ENCODE peak calls at places on chromosomes 2 and 18, in ten cellular contexts. X, E, I, Y, F, W, A, R, M and Z are unnamed samples.

GRCh38 chr2:159150208-159150607 is 136.3 kb downstream of the WDSUB1 start:
- DNase-seq in X (no peak), E (no peak), I (no peak), Y (no peak), F (no peak), W (no peak), A (no peak), R (peak), M (no peak), Z (no peak)

GRCh38 chr2:221293949-221294736 is 278.0 kb downstream of the EPHA4 start:
- DNase-seq in X (no peak), E (no peak), I (no peak), Y (no peak), F (no peak), W (peak), A (no peak), R (peak), M (no peak), Z (no peak)

GRCh38 chr18:21735452-21736015 is 5.1 kb upstream of the MIB1 start:
- DNase-seq in X (peak), E (no peak), I (no peak), Y (no peak), F (no peak), W (peak), A (peak), R (peak), M (peak), Z (no peak)

GRCh38 chr2:14907014-14907612 is 274.6 kb downstream of the LRATD1 start:
- DNase-seq in X (no peak), E (no peak), I (no peak), Y (no peak), F (no peak), W (no peak), A (no peak), R (peak), M (no peak), Z (peak)

GRCh38 chr18:13539843-13540535 is 186.4 kb downstream of the FAM210A start:
- DNase-seq in X (no peak), E (no peak), I (peak), Y (no peak), F (no peak), W (no peak), A (no peak), R (no peak), M (no peak), Z (no peak)

GRCh38 chr2:150271952-150272351 is 215.5 kb downstream of the RND3 start:
- DNase-seq in X (peak), E (no peak), I (no peak), Y (no peak), F (no peak), W (no peak), A (no peak), R (no peak), M (no peak), Z (peak)

GRCh38 chr2:112181571-112182290 is 43.5 kb downstream of the FBLN7 start:
- DNase-seq in X (no peak), E (no peak), I (no peak), Y (peak), F (no peak), W (no peak), A (peak), R (no peak), M (peak), Z (no peak)

GRCh38 chr2:128603411-128603924 is 284.8 kb upstream of the HS6ST1 start:
- DNase-seq in X (no peak), E (no peak), I (no peak), Y (no peak), F (no peak), W (no peak), A (no peak), R (no peak), M (no peak), Z (no peak)

GRCh38 chr2:238306680-238306998 is 13.7 kb upstream of the TRAF3IP1 start:
- DNase-seq in X (no peak), E (no peak), I (no peak), Y (no peak), F (no peak), W (no peak), A (no peak), R (no peak), M (no peak), Z (no peak)

GRCh38 chr2:128812183-128812940 is 493.7 kb upstream of the HS6ST1 start:
- DNase-seq in X (no peak), E (no peak), I (no peak), Y (no peak), F (no peak), W (no peak), A (no peak), R (no peak), M (no peak), Z (no peak)

GRCh38 chr2:37284386-37284785 is 40.2 kb downstream of the PRKD3 start:
- DNase-seq in X (peak), E (no peak), I (no peak), Y (no peak), F (no peak), W (no peak), A (no peak), R (no peak), M (no peak), Z (peak)

GRCh38 chr2:47250576-47251403 is 95.7 kb upstream of the STPG4 start:
- DNase-seq in X (no peak), E (no peak), I (no peak), Y (no peak), F (no peak), W (no peak), A (no peak), R (no peak), M (no peak), Z (no peak)

GRCh38 chr2:99729104-99729503 is 239.3 kb upstream of the REV1 start:
- DNase-seq in X (peak), E (peak), I (no peak), Y (no peak), F (no peak), W (no peak), A (no peak), R (no peak), M (no peak), Z (peak)

GRCh38 chr2:178008636-178009289 is 63.8 kb downstream of the PDE11A start:
- DNase-seq in X (peak), E (peak), I (no peak), Y (no peak), F (no peak), W (peak), A (no peak), R (no peak), M (peak), Z (peak)

GRCh38 chr2:212005077-212005671 is 533.4 kb downstream of the ERBB4 start:
- DNase-seq in X (peak), E (no peak), I (no peak), Y (no peak), F (no peak), W (peak), A (no peak), R (peak), M (peak), Z (peak)

GRCh38 chr18:77234504-77235365 is 14.9 kb upstream of the GALR1 start:
- DNase-seq in X (no peak), E (no peak), I (no peak), Y (peak), F (no peak), W (no peak), A (no peak), R (no peak), M (no peak), Z (no peak)

GRCh38 chr2:19359456-19359855 is 1.0 kb upstream of the OSR1 start:
- DNase-seq in X (no peak), E (no peak), I (no peak), Y (no peak), F (no peak), W (no peak), A (no peak), R (no peak), M (no peak), Z (no peak)

GRCh38 chr2:217909156-217909820 is 93.5 kb downstream of the TNS1 start:
- DNase-seq in X (no peak), E (no peak), I (no peak), Y (no peak), F (no peak), W (no peak), A (no peak), R (no peak), M (no peak), Z (no peak)
- TF ChIP-seq CTCF in X (no peak), E (no peak), I (no peak), Y (no peak), F (no peak), W (no peak), A (no peak), R (no peak), M (no peak), Z (no peak)

GRCh38 chr2:200654823-200655222 is 69.0 kb downstream of the AOX1 start:
- DNase-seq in X (no peak), E (no peak), I (no peak), Y (no peak), F (no peak), W (no peak), A (no peak), R (no peak), M (no peak), Z (no peak)

GRCh38 chr2:200655918-200656580 is 70.2 kb downstream of the AOX1 start:
- DNase-seq in X (peak), E (peak), I (no peak), Y (no peak), F (no peak), W (no peak), A (no peak), R (no peak), M (no peak), Z (peak)

GRCh38 chr2:200650195-200650594 is 64.4 kb downstream of the AOX1 start:
- DNase-seq in X (peak), E (no peak), I (no peak), Y (no peak), F (no peak), W (no peak), A (no peak), R (no peak), M (no peak), Z (peak)

GRCh38 chr2:200652158-200652557 is 66.3 kb downstream of the AOX1 start:
- DNase-seq in X (no peak), E (no peak), I (no peak), Y (no peak), F (no peak), W (no peak), A (no peak), R (no peak), M (no peak), Z (no peak)

DNA sequence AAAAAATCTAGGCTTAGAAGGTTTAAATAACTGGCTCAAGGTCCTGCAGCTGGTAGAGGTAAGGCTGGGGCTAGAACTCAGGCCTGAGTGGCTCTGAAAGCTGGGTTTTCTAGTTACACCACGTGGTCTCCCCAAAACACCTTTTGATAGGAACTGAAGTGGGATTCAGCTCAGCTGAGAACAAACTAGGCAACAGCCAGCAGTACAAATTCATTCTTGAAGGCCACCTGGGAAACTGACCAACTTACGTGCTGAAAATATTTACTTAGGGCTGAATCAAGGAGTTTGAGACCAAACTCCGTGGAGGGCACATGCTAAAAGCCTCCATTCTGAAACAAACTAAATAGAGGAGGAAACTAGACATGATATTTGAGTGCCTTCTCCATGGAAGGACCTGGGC is 67.2 kb downstream of the AOX1 start:
- DNase-seq in X (no peak), E (no peak), I (no peak), Y (no peak), F (no peak), W (no peak), A (no peak), R (no peak), M (no peak), Z (no peak)
- H3K4me3 ChIP-seq in X (no peak), E (no peak), I (no peak), Y (no peak), F (no peak), W (no peak), A (no peak), R (no peak), M (no peak), Z (no peak)

GRCh38 chr2:85873679-85874078 is 15.1 kb downstream of the ST3GAL5 start:
- DNase-seq in X (no peak), E (no peak), I (no peak), Y (no peak), F (no peak), W (no peak), A (no peak), R (no peak), M (no peak), Z (peak)
- TF ChIP-seq CTCF in X (peak), E (peak), I (no peak), Y (no peak), F (no peak), W (no peak), A (peak), R (peak), M (no peak), Z (peak)

GRCh38 chr18:74023220-74023619 is 124.4 kb downstream of the FBXO15 start:
- DNase-seq in X (no peak), E (no peak), I (no peak), Y (no peak), F (no peak), W (no peak), A (no peak), R (peak), M (no peak), Z (no peak)
- H3K4me3 ChIP-seq in X (no peak), E (no peak), I (no peak), Y (no peak), F (no peak), W (no peak), A (no peak), R (no peak), M (no peak), Z (no peak)

GRCh38 chr2:61911510-61911909 is 6.0 kb downstream of the COMMD1 start:
- DNase-seq in X (no peak), E (no peak), I (no peak), Y (no peak), F (no peak), W (no peak), A (no peak), R (no peak), M (no peak), Z (no peak)
- TF ChIP-seq CTCF in X (peak), E (no peak), I (no peak), Y (no peak), F (peak), W (no peak), A (no peak), R (peak), M (no peak), Z (peak)

DNA sequence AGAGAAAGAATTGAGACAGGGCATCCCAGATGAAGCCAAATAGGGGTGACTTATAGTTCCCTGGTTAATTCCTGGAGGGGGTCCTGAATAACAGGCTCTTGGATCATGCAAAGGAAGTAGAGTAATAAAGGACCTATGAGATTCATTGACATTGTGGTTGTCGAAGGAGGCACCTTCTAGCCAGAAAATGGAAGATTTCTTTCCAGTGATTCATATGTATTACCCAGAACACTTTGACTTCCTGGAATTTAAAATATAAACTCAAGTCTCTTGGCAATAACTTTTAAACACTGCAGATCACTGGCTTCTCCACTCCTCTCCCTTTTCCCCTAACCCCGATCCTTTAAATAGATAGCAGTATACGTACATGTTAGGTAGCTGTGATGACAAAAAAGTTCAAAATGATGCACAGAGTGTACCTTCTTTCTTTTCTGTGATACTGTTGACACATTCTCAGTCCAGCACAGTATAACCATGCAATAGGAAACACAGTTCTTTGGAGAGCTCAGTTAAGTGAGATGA is 211.8 kb downstream of the LTBP1 start:
- DNase-seq in X (peak), E (peak), I (no peak), Y (no peak), F (no peak), W (no peak), A (no peak), R (no peak), M (no peak), Z (peak)
- H3K4me3 ChIP-seq in X (peak), E (no peak), I (no peak), Y (no peak), F (no peak), W (no peak), A (no peak), R (no peak), M (no peak), Z (no peak)

DNA sequence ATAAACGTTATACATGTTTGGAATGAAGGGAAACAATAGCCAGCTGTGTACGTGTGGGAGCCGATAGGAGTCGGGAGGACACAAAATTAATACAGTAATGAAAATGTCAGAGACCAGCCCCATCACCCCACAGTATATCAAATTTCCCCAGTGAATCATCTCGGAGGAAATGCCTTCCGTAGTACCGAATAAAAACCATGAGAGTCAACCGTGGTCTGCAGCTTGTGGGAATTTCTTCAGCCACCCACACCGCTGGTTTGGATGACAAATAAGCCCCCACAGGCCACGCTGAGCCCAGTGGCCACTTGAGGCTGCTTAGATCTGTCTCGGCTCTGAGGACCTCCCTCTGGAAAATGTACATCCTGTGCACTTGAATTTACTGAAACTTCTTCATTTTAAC is 133.7 kb downstream of the COL6A3 start:
- DNase-seq in X (peak), E (peak), I (no peak), Y (no peak), F (no peak), W (no peak), A (no peak), R (no peak), M (no peak), Z (peak)
- TF ChIP-seq CTCF in X (no peak), E (peak), I (no peak), Y (no peak), F (no peak), W (no peak), A (no peak), R (no peak), M (no peak), Z (no peak)

GRCh38 chr18:63155910-63156773 is 163.4 kb downstream of the BCL2 start:
- DNase-seq in X (no peak), E (no peak), I (no peak), Y (no peak), F (no peak), W (no peak), A (no peak), R (no peak), M (no peak), Z (no peak)

GRCh38 chr18:63154350-63155152 is 165.0 kb downstream of the BCL2 start:
- DNase-seq in X (no peak), E (no peak), I (no peak), Y (no peak), F (no peak), W (no peak), A (no peak), R (no peak), M (no peak), Z (no peak)

GRCh38 chr18:63157293-63158011 is 162.1 kb downstream of the BCL2 start:
- DNase-seq in X (no peak), E (no peak), I (no peak), Y (no peak), F (no peak), W (no peak), A (no peak), R (no peak), M (no peak), Z (no peak)

GRCh38 chr18:63152791-63153190 is 166.8 kb downstream of the BCL2 start:
- DNase-seq in X (no peak), E (no peak), I (no peak), Y (no peak), F (no peak), W (no peak), A (no peak), R (no peak), M (no peak), Z (no peak)

GRCh38 chr18:63155169-63155852 is 164.3 kb downstream of the BCL2 start:
- DNase-seq in X (no peak), E (no peak), I (no peak), Y (peak), F (peak), W (peak), A (peak), R (peak), M (peak), Z (no peak)
- H3K4me3 ChIP-seq in X (no peak), E (no peak), I (peak), Y (peak), F (peak), W (peak), A (peak), R (no peak), M (no peak), Z (no peak)